ENCODE peak calls at places on chromosomes 12 and 14, in nine cellular contexts. One of them, this sample, is unnamed.

GRCh38 chr14:79043194-79043889 is 873.2 kb downstream of the NRXN3 start:
- DNase-seq in NCI-H69: no peak
- DNase-seq in endodermal cell: no peak
- DNase-seq in cardiac fibroblast: no peak
- DNase-seq in activated CD8-positive, alpha-beta T cell treated with anti-CD3 and anti-CD28 coated beads, Interleukin-2, amount 10 ng/mL, durations not matched to agents 7 days and 5 days: no peak
- DNase-seq in naive thymus-derived CD4-positive, alpha-beta T cell: no peak
- DNase-seq in iPS DF 19.7: no peak
- DNase-seq in mucosa of gallbladder: no peak
- DNase-seq in activated CD4-positive, alpha-beta T cell treated with anti-CD3 and anti-CD28 coated beads for 24 hours: no peak
- DNase-seq in this sample: no peak

GRCh38 chr14:99124482-99125104 is 147.4 kb downstream of the BCL11B start:
- DNase-seq in activated CD4-positive, alpha-beta T cell treated with anti-CD3 and anti-CD28 coated beads for 24 hours: no peak
- DNase-seq in iPS DF 19.7: no peak
- DNase-seq in NCI-H69: no peak
- DNase-seq in cardiac fibroblast: no peak
- DNase-seq in naive thymus-derived CD4-positive, alpha-beta T cell: no peak
- DNase-seq in mucosa of gallbladder: no peak
- DNase-seq in endodermal cell: peak
- DNase-seq in activated CD8-positive, alpha-beta T cell treated with anti-CD3 and anti-CD28 coated beads, Interleukin-2, amount 10 ng/mL, durations not matched to agents 7 days and 5 days: no peak
- DNase-seq in this sample: no peak

GRCh38 chr14:103533137-103533998 is 4.4 kb downstream of the TRMT61A start:
- DNase-seq in iPS DF 19.7: no peak
- DNase-seq in NCI-H69: no peak
- DNase-seq in endodermal cell: no peak
- DNase-seq in activated CD8-positive, alpha-beta T cell treated with anti-CD3 and anti-CD28 coated beads, Interleukin-2, amount 10 ng/mL, durations not matched to agents 7 days and 5 days: no peak
- DNase-seq in mucosa of gallbladder: no peak
- DNase-seq in cardiac fibroblast: no peak
- DNase-seq in activated CD4-positive, alpha-beta T cell treated with anti-CD3 and anti-CD28 coated beads for 24 hours: no peak
- DNase-seq in naive thymus-derived CD4-positive, alpha-beta T cell: no peak
- DNase-seq in this sample: no peak

GRCh38 chr14:74954947-74955228 is 509 bp downstream of the PGF start:
- DNase-seq in iPS DF 19.7: no peak
- DNase-seq in activated CD4-positive, alpha-beta T cell treated with anti-CD3 and anti-CD28 coated beads for 24 hours: no peak
- DNase-seq in endodermal cell: no peak
- DNase-seq in NCI-H69: peak
- DNase-seq in naive thymus-derived CD4-positive, alpha-beta T cell: no peak
- DNase-seq in activated CD8-positive, alpha-beta T cell treated with anti-CD3 and anti-CD28 coated beads, Interleukin-2, amount 10 ng/mL, durations not matched to agents 7 days and 5 days: no peak
- DNase-seq in cardiac fibroblast: no peak
- DNase-seq in mucosa of gallbladder: no peak
- DNase-seq in this sample: no peak

GRCh38 chr12:62865860-62866407 is 69.0 kb downstream of the PPM1H start:
- DNase-seq in naive thymus-derived CD4-positive, alpha-beta T cell: no peak
- DNase-seq in endodermal cell: peak
- DNase-seq in cardiac fibroblast: peak
- DNase-seq in mucosa of gallbladder: no peak
- DNase-seq in NCI-H69: peak
- DNase-seq in activated CD4-positive, alpha-beta T cell treated with anti-CD3 and anti-CD28 coated beads for 24 hours: no peak
- DNase-seq in iPS DF 19.7: peak
- DNase-seq in activated CD8-positive, alpha-beta T cell treated with anti-CD3 and anti-CD28 coated beads, Interleukin-2, amount 10 ng/mL, durations not matched to agents 7 days and 5 days: no peak
- DNase-seq in this sample: no peak

GRCh38 chr14:92651793-92652382 is 96.5 kb downstream of the LGMN start:
- DNase-seq in NCI-H69: no peak
- DNase-seq in activated CD8-positive, alpha-beta T cell treated with anti-CD3 and anti-CD28 coated beads, Interleukin-2, amount 10 ng/mL, durations not matched to agents 7 days and 5 days: peak
- DNase-seq in mucosa of gallbladder: peak
- DNase-seq in iPS DF 19.7: no peak
- DNase-seq in activated CD4-positive, alpha-beta T cell treated with anti-CD3 and anti-CD28 coated beads for 24 hours: peak
- DNase-seq in endodermal cell: no peak
- DNase-seq in cardiac fibroblast: no peak
- DNase-seq in naive thymus-derived CD4-positive, alpha-beta T cell: no peak
- DNase-seq in this sample: no peak

GRCh38 chr12:80183939-80184338 is 84.6 kb downstream of the OTOGL start:
- DNase-seq in endodermal cell: no peak
- DNase-seq in mucosa of gallbladder: no peak
- DNase-seq in cardiac fibroblast: peak
- DNase-seq in activated CD4-positive, alpha-beta T cell treated with anti-CD3 and anti-CD28 coated beads for 24 hours: no peak
- DNase-seq in activated CD8-positive, alpha-beta T cell treated with anti-CD3 and anti-CD28 coated beads, Interleukin-2, amount 10 ng/mL, durations not matched to agents 7 days and 5 days: no peak
- DNase-seq in NCI-H69: no peak
- DNase-seq in naive thymus-derived CD4-positive, alpha-beta T cell: no peak
- DNase-seq in iPS DF 19.7: no peak
- DNase-seq in this sample: no peak

GRCh38 chr12:118190266-118190665 is 54.3 kb downstream of the PEBP1 start:
- DNase-seq in iPS DF 19.7: no peak
- DNase-seq in mucosa of gallbladder: no peak
- DNase-seq in endodermal cell: no peak
- DNase-seq in activated CD4-positive, alpha-beta T cell treated with anti-CD3 and anti-CD28 coated beads for 24 hours: no peak
- DNase-seq in NCI-H69: no peak
- DNase-seq in naive thymus-derived CD4-positive, alpha-beta T cell: no peak
- DNase-seq in activated CD8-positive, alpha-beta T cell treated with anti-CD3 and anti-CD28 coated beads, Interleukin-2, amount 10 ng/mL, durations not matched to agents 7 days and 5 days: no peak
- DNase-seq in cardiac fibroblast: peak
- DNase-seq in this sample: no peak

GRCh38 chr14:104341532-104342434 is 203.4 kb downstream of the KIF26A start:
- DNase-seq in naive thymus-derived CD4-positive, alpha-beta T cell: no peak
- DNase-seq in endodermal cell: peak
- DNase-seq in NCI-H69: peak
- DNase-seq in cardiac fibroblast: peak
- DNase-seq in mucosa of gallbladder: no peak
- DNase-seq in activated CD8-positive, alpha-beta T cell treated with anti-CD3 and anti-CD28 coated beads, Interleukin-2, amount 10 ng/mL, durations not matched to agents 7 days and 5 days: peak
- DNase-seq in activated CD4-positive, alpha-beta T cell treated with anti-CD3 and anti-CD28 coated beads for 24 hours: peak
- DNase-seq in iPS DF 19.7: peak
- DNase-seq in this sample: peak

GRCh38 chr12:92034083-92034482 is 111.6 kb downstream of the BTG1 start:
- DNase-seq in endodermal cell: no peak
- DNase-seq in activated CD4-positive, alpha-beta T cell treated with anti-CD3 and anti-CD28 coated beads for 24 hours: no peak
- DNase-seq in iPS DF 19.7: no peak
- DNase-seq in cardiac fibroblast: no peak
- DNase-seq in mucosa of gallbladder: no peak
- DNase-seq in activated CD8-positive, alpha-beta T cell treated with anti-CD3 and anti-CD28 coated beads, Interleukin-2, amount 10 ng/mL, durations not matched to agents 7 days and 5 days: no peak
- DNase-seq in NCI-H69: peak
- DNase-seq in naive thymus-derived CD4-positive, alpha-beta T cell: no peak
- DNase-seq in this sample: no peak

GRCh38 chr14:97366400-97366799 is 569.2 kb downstream of the VRK1 start:
- DNase-seq in endodermal cell: peak
- DNase-seq in activated CD4-positive, alpha-beta T cell treated with anti-CD3 and anti-CD28 coated beads for 24 hours: no peak
- DNase-seq in iPS DF 19.7: peak
- DNase-seq in mucosa of gallbladder: no peak
- DNase-seq in cardiac fibroblast: no peak
- DNase-seq in activated CD8-positive, alpha-beta T cell treated with anti-CD3 and anti-CD28 coated beads, Interleukin-2, amount 10 ng/mL, durations not matched to agents 7 days and 5 days: no peak
- DNase-seq in NCI-H69: no peak
- DNase-seq in naive thymus-derived CD4-positive, alpha-beta T cell: no peak
- DNase-seq in this sample: no peak

GRCh38 chr14:54567634-54568561 is 970 bp downstream of the SAMD4A start:
- DNase-seq in mucosa of gallbladder: peak
- DNase-seq in cardiac fibroblast: peak
- DNase-seq in NCI-H69: peak
- DNase-seq in endodermal cell: peak
- DNase-seq in iPS DF 19.7: no peak
- DNase-seq in naive thymus-derived CD4-positive, alpha-beta T cell: peak
- DNase-seq in activated CD4-positive, alpha-beta T cell treated with anti-CD3 and anti-CD28 coated beads for 24 hours: peak
- DNase-seq in activated CD8-positive, alpha-beta T cell treated with anti-CD3 and anti-CD28 coated beads, Interleukin-2, amount 10 ng/mL, durations not matched to agents 7 days and 5 days: peak
- DNase-seq in this sample: peak

GRCh38 chr12:80598004-80598606 is 109.3 kb upstream of the MYF6 start:
- DNase-seq in activated CD4-positive, alpha-beta T cell treated with anti-CD3 and anti-CD28 coated beads for 24 hours: no peak
- DNase-seq in NCI-H69: no peak
- DNase-seq in endodermal cell: peak
- DNase-seq in naive thymus-derived CD4-positive, alpha-beta T cell: no peak
- DNase-seq in iPS DF 19.7: no peak
- DNase-seq in mucosa of gallbladder: no peak
- DNase-seq in cardiac fibroblast: peak
- DNase-seq in activated CD8-positive, alpha-beta T cell treated with anti-CD3 and anti-CD28 coated beads, Interleukin-2, amount 10 ng/mL, durations not matched to agents 7 days and 5 days: no peak
- DNase-seq in this sample: no peak

GRCh38 chr14:78606111-78606510 is 435.9 kb downstream of the NRXN3 start:
- DNase-seq in iPS DF 19.7: no peak
- DNase-seq in activated CD4-positive, alpha-beta T cell treated with anti-CD3 and anti-CD28 coated beads for 24 hours: no peak
- DNase-seq in endodermal cell: no peak
- DNase-seq in cardiac fibroblast: peak
- DNase-seq in mucosa of gallbladder: no peak
- DNase-seq in naive thymus-derived CD4-positive, alpha-beta T cell: no peak
- DNase-seq in activated CD8-positive, alpha-beta T cell treated with anti-CD3 and anti-CD28 coated beads, Interleukin-2, amount 10 ng/mL, durations not matched to agents 7 days and 5 days: no peak
- DNase-seq in NCI-H69: no peak
- DNase-seq in this sample: no peak

GRCh38 chr14:91892918-91893527 is 25.7 kb upstream of the TC2N start:
- DNase-seq in activated CD4-positive, alpha-beta T cell treated with anti-CD3 and anti-CD28 coated beads for 24 hours: no peak
- DNase-seq in naive thymus-derived CD4-positive, alpha-beta T cell: peak
- DNase-seq in endodermal cell: peak
- DNase-seq in iPS DF 19.7: no peak
- DNase-seq in cardiac fibroblast: no peak
- DNase-seq in NCI-H69: peak
- DNase-seq in mucosa of gallbladder: no peak
- DNase-seq in activated CD8-positive, alpha-beta T cell treated with anti-CD3 and anti-CD28 coated beads, Interleukin-2, amount 10 ng/mL, durations not matched to agents 7 days and 5 days: no peak
- DNase-seq in this sample: no peak

This sample was measured in T47D.